ENCODE peak calls at places on chromosomes 4 and X, in seven cellular contexts. One of them, this sample, is unnamed.

GRCh38 chrX:1355800-1356148 is 19.2 kb downstream of the IL3RA start:
- DNase-seq in NCI-H2029: no peak
- DNase-seq in GM04503: no peak
- DNase-seq in uterus: no peak
- DNase-seq in RPMI7951: no peak
- DNase-seq in EL: no peak
- DNase-seq in activated gamma-delta T cell: no peak
- DNase-seq in this sample: no peak

GRCh38 chrX:108795240-108795639 is 58.9 kb upstream of the IRS4 start:
- DNase-seq in NCI-H2029: no peak
- DNase-seq in uterus: no peak
- DNase-seq in EL: no peak
- DNase-seq in RPMI7951: no peak
- DNase-seq in activated gamma-delta T cell: no peak
- DNase-seq in GM04503: no peak
- DNase-seq in this sample: no peak

GRCh38 chr4:120156115-120156718 is 89.6 kb upstream of the MAD2L1 start:
- DNase-seq in GM04503: no peak
- DNase-seq in NCI-H2029: peak; percentile 34
- DNase-seq in EL: peak; percentile 56
- DNase-seq in activated gamma-delta T cell: no peak
- DNase-seq in uterus: peak; percentile 20
- DNase-seq in RPMI7951: peak; percentile 45
- DNase-seq in this sample: peak; percentile 37

GRCh38 chr4:150510176-150510875 is 71.6 kb upstream of the MAB21L2 start:
- DNase-seq in GM04503: peak; percentile 47
- DNase-seq in uterus: no peak
- DNase-seq in EL: peak; percentile 65
- DNase-seq in activated gamma-delta T cell: no peak
- DNase-seq in NCI-H2029: no peak
- DNase-seq in RPMI7951: peak; percentile 24
- DNase-seq in this sample: no peak

GRCh38 chrX:65582450-65583082 is 48.0 kb upstream of the LAS1L start:
- DNase-seq in activated gamma-delta T cell: no peak
- DNase-seq in uterus: no peak
- DNase-seq in RPMI7951: no peak
- DNase-seq in GM04503: no peak
- DNase-seq in EL: no peak
- DNase-seq in NCI-H2029: no peak
- DNase-seq in this sample: no peak

GRCh38 chrX:107752037-107752436 is 23.6 kb downstream of the TSC22D3 start:
- DNase-seq in activated gamma-delta T cell: no peak
- DNase-seq in NCI-H2029: no peak
- DNase-seq in RPMI7951: no peak
- DNase-seq in EL: no peak
- DNase-seq in GM04503: no peak
- DNase-seq in uterus: no peak
- DNase-seq in this sample: no peak

GRCh38 chr4:7863911-7864681 is 75.6 kb downstream of the AFAP1 start:
- DNase-seq in EL: peak; percentile 33
- DNase-seq in GM04503: no peak
- DNase-seq in activated gamma-delta T cell: no peak
- DNase-seq in NCI-H2029: no peak
- DNase-seq in RPMI7951: no peak
- DNase-seq in uterus: no peak
- DNase-seq in this sample: no peak

GRCh38 chr4:164937576-164938270 is 39.7 kb downstream of the TRIM61 start:
- DNase-seq in GM04503: no peak
- DNase-seq in activated gamma-delta T cell: no peak
- DNase-seq in EL: no peak
- DNase-seq in RPMI7951: peak; percentile 26
- DNase-seq in NCI-H2029: no peak
- DNase-seq in uterus: no peak
- DNase-seq in this sample: no peak

GRCh38 chrX:2313864-2314646 is 186.7 kb downstream of the DHRSX start:
- DNase-seq in NCI-H2029: no peak
- DNase-seq in GM04503: no peak
- DNase-seq in EL: no peak
- DNase-seq in RPMI7951: no peak
- DNase-seq in activated gamma-delta T cell: no peak
- DNase-seq in uterus: no peak
- DNase-seq in this sample: no peak

GRCh38 chr4:98470831-98471230 is 187.6 kb downstream of the TSPAN5 start:
- DNase-seq in NCI-H2029: no peak
- DNase-seq in uterus: no peak
- DNase-seq in activated gamma-delta T cell: no peak
- DNase-seq in RPMI7951: peak; percentile 96
- DNase-seq in GM04503: no peak
- DNase-seq in EL: peak; percentile 86
- DNase-seq in this sample: no peak

GRCh38 chr4:164935363-164935762 is 42.1 kb downstream of the TRIM61 start:
- DNase-seq in uterus: no peak
- DNase-seq in NCI-H2029: no peak
- DNase-seq in EL: peak; percentile 4
- DNase-seq in GM04503: no peak
- DNase-seq in activated gamma-delta T cell: no peak
- DNase-seq in RPMI7951: peak; percentile 28
- DNase-seq in this sample: no peak

GRCh38 chrX:6307156-6307555 is 78.5 kb upstream of the NLGN4X start:
- DNase-seq in uterus: no peak
- DNase-seq in EL: no peak
- DNase-seq in GM04503: no peak
- DNase-seq in RPMI7951: no peak
- DNase-seq in activated gamma-delta T cell: no peak
- DNase-seq in NCI-H2029: no peak
- DNase-seq in this sample: no peak

GRCh38 chr4:15001248-15001824 is 945 bp upstream of the CPEB2 start:
- DNase-seq in NCI-H2029: no peak
- DNase-seq in activated gamma-delta T cell: peak; percentile 12
- DNase-seq in RPMI7951: peak; percentile 81
- DNase-seq in EL: peak; percentile 84
- DNase-seq in GM04503: peak; percentile 84
- DNase-seq in uterus: peak; percentile 82
- DNase-seq in this sample: peak; percentile 71

GRCh38 chrX:135543924-135544323 is 23.5 kb downstream of the INTS6L start:
- DNase-seq in uterus: no peak
- DNase-seq in RPMI7951: no peak
- DNase-seq in EL: no peak
- DNase-seq in activated gamma-delta T cell: no peak
- DNase-seq in NCI-H2029: no peak
- DNase-seq in GM04503: no peak
- DNase-seq in this sample: no peak

GRCh38 chr4:76147454-76148141 is 599 bp downstream of the NUP54 start:
- DNase-seq in uterus: peak; percentile 20
- DNase-seq in RPMI7951: peak; percentile 81
- DNase-seq in EL: peak; percentile 86
- DNase-seq in GM04503: peak; percentile 19
- DNase-seq in activated gamma-delta T cell: no peak
- DNase-seq in NCI-H2029: peak; percentile 42
- DNase-seq in this sample: peak; percentile 78

GRCh38 chr4:4395849-4396627 is 9.1 kb downstream of the NSG1 start:
- DNase-seq in GM04503: no peak
- DNase-seq in activated gamma-delta T cell: no peak
- DNase-seq in EL: no peak
- DNase-seq in NCI-H2029: no peak
- DNase-seq in RPMI7951: peak; percentile 5
- DNase-seq in uterus: no peak
- DNase-seq in this sample: no peak

GRCh38 chr4:78645853-78646757 is 94.5 kb downstream of the ANXA3 start:
- DNase-seq in uterus: peak; percentile 85
- DNase-seq in EL: peak; percentile 89
- DNase-seq in activated gamma-delta T cell: no peak
- DNase-seq in NCI-H2029: no peak
- DNase-seq in GM04503: peak; percentile 89
- DNase-seq in RPMI7951: peak; percentile 87
- DNase-seq in this sample: no peak